ENCODE peak calls at places on chromosomes 12 and 14, in four cellular contexts. One of them, this sample, is unnamed.

GRCh38 chr14:30284808-30285207 is 274.1 kb upstream of the G2E3 start:
- DNase-seq in ovary: no peak
- DNase-seq in GM20000: no peak
- DNase-seq in progenitor cell of endocrine pancreas: no peak
- DNase-seq in this sample: no peak

GRCh38 chr14:104680056-104680805 is 9.2 kb upstream of the INF2 start:
- DNase-seq in progenitor cell of endocrine pancreas: no peak
- DNase-seq in GM20000: no peak
- DNase-seq in ovary: no peak
- DNase-seq in this sample: no peak

GRCh38 chr14:71372411-71372838 is 465.2 kb downstream of the PCNX1 start:
- DNase-seq in ovary: no peak
- DNase-seq in progenitor cell of endocrine pancreas: no peak
- DNase-seq in GM20000: peak
- DNase-seq in this sample: no peak

GRCh38 chr14:42224053-42224888 is 617.6 kb downstream of the LRFN5 start:
- DNase-seq in GM20000: no peak
- DNase-seq in ovary: peak
- DNase-seq in progenitor cell of endocrine pancreas: peak
- DNase-seq in this sample: peak

GRCh38 chr14:45185110-45185814 is 49.5 kb downstream of the FANCM start:
- DNase-seq in ovary: no peak
- DNase-seq in GM20000: no peak
- DNase-seq in progenitor cell of endocrine pancreas: no peak
- DNase-seq in this sample: no peak

GRCh38 chr12:12527820-12528296 is 34.8 kb downstream of the DUSP16 start:
- DNase-seq in progenitor cell of endocrine pancreas: no peak
- DNase-seq in ovary: no peak
- DNase-seq in GM20000: no peak
- DNase-seq in this sample: no peak

GRCh38 chr14:75497191-75497590 is 25.1 kb upstream of the BATF start:
- DNase-seq in ovary: no peak
- DNase-seq in GM20000: peak
- DNase-seq in progenitor cell of endocrine pancreas: no peak
- DNase-seq in this sample: no peak

GRCh38 chr14:104595116-104595675 is 9.4 kb downstream of the TMEM179 start:
- DNase-seq in GM20000: no peak
- DNase-seq in ovary: no peak
- DNase-seq in progenitor cell of endocrine pancreas: no peak
- DNase-seq in this sample: no peak

GRCh38 chr14:26531894-26532293 is 65.9 kb downstream of the NOVA1 start:
- DNase-seq in progenitor cell of endocrine pancreas: no peak
- DNase-seq in ovary: no peak
- DNase-seq in GM20000: no peak
- DNase-seq in this sample: no peak

GRCh38 chr12:27711312-27711682 is 665 bp downstream of the MRPS35 start:
- DNase-seq in GM20000: peak
- DNase-seq in progenitor cell of endocrine pancreas: no peak
- DNase-seq in ovary: no peak
- DNase-seq in this sample: no peak

GRCh38 chr12:6078378-6079083 is 45.9 kb downstream of the VWF start:
- DNase-seq in ovary: no peak
- DNase-seq in progenitor cell of endocrine pancreas: no peak
- DNase-seq in GM20000: peak
- DNase-seq in this sample: no peak

GRCh38 chr12:203462-204260 is 10.3 kb downstream of the SLC6A12 start:
- DNase-seq in progenitor cell of endocrine pancreas: peak
- DNase-seq in ovary: peak
- DNase-seq in GM20000: no peak
- DNase-seq in this sample: peak

GRCh38 chr12:57609781-57610552 is 1.3 kb upstream of the ARHGEF25 start:
- DNase-seq in progenitor cell of endocrine pancreas: no peak
- DNase-seq in ovary: peak
- DNase-seq in GM20000: no peak
- DNase-seq in this sample: peak

GRCh38 chr12:57611116-57611809 is at the start of gene ARHGEF25:
- DNase-seq in progenitor cell of endocrine pancreas: peak
- DNase-seq in ovary: peak
- DNase-seq in GM20000: peak
- DNase-seq in this sample: peak

GRCh38 chr12:57610553-57611115 is 601 bp upstream of the ARHGEF25 start:
- DNase-seq in GM20000: peak
- DNase-seq in progenitor cell of endocrine pancreas: no peak
- DNase-seq in ovary: peak
- DNase-seq in this sample: peak

GRCh38 chr12:57607958-57608663 is 3.1 kb upstream of the ARHGEF25 start:
- DNase-seq in progenitor cell of endocrine pancreas: no peak
- DNase-seq in ovary: no peak
- DNase-seq in GM20000: no peak
- DNase-seq in this sample: no peak

GRCh38 chr12:57609091-57609780 is 2.0 kb upstream of the ARHGEF25 start:
- DNase-seq in progenitor cell of endocrine pancreas: no peak
- DNase-seq in GM20000: peak
- DNase-seq in ovary: no peak
- DNase-seq in this sample: peak
- TF ChIP-seq CTCF in progenitor cell of endocrine pancreas: no peak
- TF ChIP-seq CTCF in GM20000: no peak
- TF ChIP-seq CTCF in ovary: no peak
- TF ChIP-seq CTCF in this sample: no peak

GRCh38 chr12:70393787-70394519 is 27.9 kb downstream of the KCNMB4 start:
- DNase-seq in progenitor cell of endocrine pancreas: no peak
- DNase-seq in GM20000: no peak
- DNase-seq in ovary: no peak
- DNase-seq in this sample: no peak
- TF ChIP-seq CTCF in progenitor cell of endocrine pancreas: no peak
- TF ChIP-seq CTCF in GM20000: no peak
- TF ChIP-seq CTCF in ovary: no peak
- TF ChIP-seq CTCF in this sample: no peak

GRCh38 chr12:104958009-104958945 is at the start of gene SLC41A2:
- DNase-seq in GM20000: peak
- DNase-seq in progenitor cell of endocrine pancreas: peak
- DNase-seq in ovary: peak
- DNase-seq in this sample: peak
- TF ChIP-seq CTCF in GM20000: no peak
- TF ChIP-seq CTCF in progenitor cell of endocrine pancreas: no peak
- TF ChIP-seq CTCF in ovary: peak
- TF ChIP-seq CTCF in this sample: peak

DNA sequence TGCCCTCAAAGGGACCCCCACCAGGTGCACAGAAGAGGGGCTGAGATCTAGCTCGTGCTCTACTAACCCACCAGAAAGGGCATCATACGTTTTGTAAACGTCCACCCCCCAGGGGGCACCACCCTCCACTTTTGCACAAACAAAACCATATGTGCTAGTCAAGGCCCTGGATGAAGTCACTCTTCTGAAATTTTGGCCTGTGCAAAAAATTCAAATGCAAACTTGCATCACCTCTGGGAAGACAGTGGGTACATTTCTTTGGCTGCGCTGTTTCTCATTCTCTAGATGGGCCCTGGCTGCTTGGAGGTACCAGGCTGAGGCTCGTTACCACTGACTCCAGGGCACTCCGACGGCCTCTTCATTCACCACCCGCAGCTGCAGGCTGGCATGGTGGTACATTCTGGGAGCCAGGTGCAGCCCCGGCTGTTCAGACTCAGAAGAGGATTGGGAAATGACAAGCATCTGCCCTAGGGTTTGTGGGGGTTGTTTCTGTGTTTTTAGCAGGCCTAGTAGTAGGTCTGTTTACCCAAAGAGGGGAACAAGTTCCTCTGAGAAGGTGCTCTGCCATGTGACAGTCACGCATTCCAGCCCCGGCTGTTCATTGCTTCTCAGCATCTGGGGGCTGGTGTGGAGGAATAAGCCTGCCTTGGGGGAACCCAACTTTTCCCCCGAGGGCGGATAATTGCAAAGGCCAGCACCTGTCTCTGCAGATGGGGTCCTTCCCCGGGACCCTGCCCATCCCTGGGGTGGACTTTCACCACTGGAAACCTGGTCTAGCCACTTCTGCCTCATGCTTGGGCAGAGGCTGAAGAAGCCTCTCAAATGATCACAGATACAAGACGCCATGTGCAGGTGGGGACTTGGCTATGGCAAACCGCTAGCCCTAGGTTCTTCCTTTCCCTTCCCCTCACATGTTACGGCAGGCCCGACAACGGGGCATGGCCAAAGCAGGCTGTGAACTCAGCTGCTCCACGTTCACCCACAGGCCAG is 147.6 kb downstream of the DPF3 start:
- DNase-seq in progenitor cell of endocrine pancreas: no peak
- DNase-seq in GM20000: no peak
- DNase-seq in ovary: peak
- DNase-seq in this sample: no peak
- TF ChIP-seq CTCF in progenitor cell of endocrine pancreas: no peak
- TF ChIP-seq CTCF in GM20000: no peak
- TF ChIP-seq CTCF in ovary: no peak
- TF ChIP-seq CTCF in this sample: no peak

GRCh38 chr12:3490848-3491382 is at the start of gene PRMT8:
- DNase-seq in ovary: no peak
- DNase-seq in GM20000: no peak
- DNase-seq in progenitor cell of endocrine pancreas: peak
- DNase-seq in this sample: peak

GRCh38 chr12:3489057-3489456 is 1.9 kb upstream of the PRMT8 start:
- DNase-seq in GM20000: no peak
- DNase-seq in ovary: no peak
- DNase-seq in progenitor cell of endocrine pancreas: no peak
- DNase-seq in this sample: no peak

GRCh38 chr12:3493225-3494049 is 2.4 kb downstream of the PRMT8 start:
- DNase-seq in GM20000: peak
- DNase-seq in ovary: no peak
- DNase-seq in progenitor cell of endocrine pancreas: no peak
- DNase-seq in this sample: peak

GRCh38 chr12:3491938-3492867 is 1.2 kb downstream of the PRMT8 start:
- DNase-seq in progenitor cell of endocrine pancreas: peak
- DNase-seq in GM20000: peak
- DNase-seq in ovary: peak
- DNase-seq in this sample: peak

DNA sequence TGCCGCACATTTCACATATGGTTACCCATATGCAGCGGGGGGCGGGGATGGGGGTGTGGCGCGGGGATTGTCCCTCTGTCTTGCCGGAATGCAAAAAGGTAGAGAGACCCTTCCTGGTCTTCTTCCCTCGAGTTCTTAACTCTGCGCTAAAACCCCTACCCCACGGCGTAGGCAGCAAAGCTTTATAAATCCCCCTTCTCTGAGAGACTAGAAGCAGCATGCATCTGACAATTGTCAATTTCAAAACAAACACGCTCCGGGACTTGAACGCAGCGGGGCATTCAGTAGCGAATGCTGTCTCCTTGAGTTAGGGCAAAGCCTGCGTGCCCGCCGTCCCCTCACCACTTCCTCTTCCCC is 1.8 kb downstream of the PRMT8 start:
- DNase-seq in ovary: no peak
- DNase-seq in progenitor cell of endocrine pancreas: no peak
- DNase-seq in GM20000: no peak
- DNase-seq in this sample: peak
- TF ChIP-seq CTCF in ovary: no peak
- TF ChIP-seq CTCF in progenitor cell of endocrine pancreas: no peak
- TF ChIP-seq CTCF in GM20000: no peak
- TF ChIP-seq CTCF in this sample: no peak

GRCh38 chr12:53232641-53233538 is 881 bp upstream of the RARG start:
- DNase-seq in GM20000: no peak
- DNase-seq in ovary: peak
- DNase-seq in progenitor cell of endocrine pancreas: no peak
- DNase-seq in this sample: peak
- TF ChIP-seq CTCF in GM20000: no peak
- TF ChIP-seq CTCF in ovary: no peak
- TF ChIP-seq CTCF in progenitor cell of endocrine pancreas: no peak
- TF ChIP-seq CTCF in this sample: no peak

GRCh38 chr14:105945891-105946290 is 419.5 kb downstream of the TMEM121 start:
- DNase-seq in progenitor cell of endocrine pancreas: no peak
- DNase-seq in GM20000: no peak
- DNase-seq in ovary: no peak
- DNase-seq in this sample: no peak
- TF ChIP-seq CTCF in progenitor cell of endocrine pancreas: no peak
- TF ChIP-seq CTCF in GM20000: no peak
- TF ChIP-seq CTCF in ovary: no peak
- TF ChIP-seq CTCF in this sample: no peak